ENCODE peak calls at places on chromosomes 12 and 14, in five cellular contexts. H, P, B, K and O are unnamed samples.

GRCh38 chr12:50666023-50666422 is 97.9 kb upstream of the ATF1 start:
- DNase-seq in H (no peak), P (no peak), B (no peak), K (no peak), O (no peak)

GRCh38 chr12:41645624-41646023 is 457.5 kb downstream of the PDZRN4 start:
- DNase-seq in H (no peak), P (no peak), B (no peak), K (no peak), O (no peak)

GRCh38 chr12:5088586-5089264 is 45.0 kb downstream of the KCNA5 start:
- DNase-seq in H (no peak), P (no peak), B (peak; percentile 87), K (no peak), O (no peak)

GRCh38 chr12:124233041-124233836 is 61.7 kb upstream of the RFLNA start:
- DNase-seq in H (no peak), P (no peak), B (peak; percentile 95), K (no peak), O (no peak)

GRCh38 chr12:42524716-42525115 is 64.8 kb downstream of the PRICKLE1 start:
- DNase-seq in H (no peak), P (no peak), B (no peak), K (no peak), O (no peak)

GRCh38 chr12:66620026-66620425 is 58.9 kb downstream of the GRIP1 start:
- DNase-seq in H (no peak), P (no peak), B (peak; percentile 30), K (no peak), O (no peak)

GRCh38 chr12:49059385-49060232 is 985 bp downstream of the KMT2D start:
- DNase-seq in H (no peak), P (no peak), B (peak; percentile 37), K (no peak), O (no peak)

GRCh38 chr12:110266980-110267620 is 13.9 kb upstream of the ATP2A2 start:
- DNase-seq in H (no peak), P (no peak), B (peak; percentile 35), K (no peak), O (peak; percentile 58)

GRCh38 chr12:100895197-100895596 is 100.6 kb downstream of the ANO4 start:
- DNase-seq in H (no peak), P (no peak), B (peak; percentile 57), K (no peak), O (no peak)

GRCh38 chr12:57049890-57050289 is at the start of gene MYO1A:
- DNase-seq in H (no peak), P (no peak), B (no peak), K (no peak), O (no peak)

GRCh38 chr12:120650249-120650690 is 9.8 kb downstream of the CABP1 start:
- DNase-seq in H (no peak), P (no peak), B (no peak), K (no peak), O (no peak)

GRCh38 chr12:79596719-79597350 is 93.9 kb downstream of the PAWR start:
- DNase-seq in H (no peak), P (no peak), B (no peak), K (no peak), O (no peak)

GRCh38 chr12:125184213-125184952 is 119.1 kb downstream of the AACS start:
- DNase-seq in H (no peak), P (no peak), B (no peak), K (no peak), O (no peak)

GRCh38 chr14:23638414-23639047 is 2.4 kb downstream of the DHRS2 start:
- DNase-seq in H (no peak), P (no peak), B (peak; percentile 62), K (no peak), O (no peak)

GRCh38 chr14:68663385-68664076 is 129.3 kb downstream of the ZFP36L1 start:
- DNase-seq in H (no peak), P (no peak), B (no peak), K (no peak), O (no peak)

GRCh38 chr14:60179296-60179924 is 14.2 kb upstream of the DHRS7 start:
- DNase-seq in H (no peak), P (no peak), B (peak; percentile 53), K (no peak), O (no peak)

GRCh38 chr12:121579981-121580868 is 598 bp downstream of the KDM2B start:
- DNase-seq in H (peak; percentile 69), P (peak; percentile 64), B (peak; percentile 60), K (peak; percentile 65), O (no peak)

GRCh38 chr14:102694530-102695171 is 82.6 kb upstream of the TRAF3 start:
- DNase-seq in H (no peak), P (peak; percentile 51), B (peak; percentile 75), K (peak; percentile 69), O (peak; percentile 4)

GRCh38 chr12:80553316-80553715 is 109.3 kb downstream of the PTPRQ start:
- DNase-seq in H (no peak), P (no peak), B (peak; percentile 65), K (no peak), O (no peak)

GRCh38 chr12:57223191-57224165 is 6.0 kb upstream of the SHMT2 start:
- DNase-seq in H (no peak), P (no peak), B (no peak), K (no peak), O (no peak)

GRCh38 chr14:77032483-77032853 is 4.0 kb upstream of the IRF2BPL start:
- DNase-seq in H (no peak), P (no peak), B (no peak), K (no peak), O (no peak)